ENCODE peak calls at places on chromosomes 6 and 20, in four cellular contexts. G, X, N and H are unnamed samples.

GRCh38 chr20:2283706-2284423 is 11.9 kb upstream of the TGM3 start:
- DNase-seq in G (no peak), N (peak; percentile 31), X (no peak), H (no peak)

GRCh38 chr6:112663705-112664104 is 316.6 kb downstream of the RFPL4B start:
- DNase-seq in X (no peak), N (no peak), G (no peak), H (no peak)

GRCh38 chr6:108966855-108967755 is 118.9 kb downstream of the ARMC2 start:
- DNase-seq in G (no peak), X (peak; percentile 67), N (peak; percentile 55), H (peak; percentile 77)

GRCh38 chr6:31871068-31871659 is 7.6 kb downstream of the SLC44A4 start:
- DNase-seq in X (no peak), G (no peak), N (peak; percentile 17), H (no peak)

GRCh38 chr20:63752411-63753101 is 13.0 kb downstream of the SLC2A4RG start:
- DNase-seq in G (no peak), N (no peak), X (no peak), H (peak; percentile 58)

GRCh38 chr6:79467716-79468115 is 69.5 kb downstream of the LCA5 start:
- DNase-seq in N (no peak), X (no peak), G (no peak), H (no peak)

GRCh38 chr20:38277691-38278090 is 17.2 kb upstream of the KIAA1755 start:
- DNase-seq in G (no peak), X (no peak), N (no peak), H (no peak)

GRCh38 chr20:54107181-54107580 is 36.8 kb upstream of the BCAS1 start:
- DNase-seq in G (no peak), N (no peak), X (no peak), H (no peak)

GRCh38 chr20:62940875-62941274 is 2.9 kb downstream of the GID8 start:
- DNase-seq in X (no peak), N (no peak), G (no peak), H (no peak)

GRCh38 chr20:49323622-49324238 is 45.9 kb upstream of the ZNFX1 start:
- DNase-seq in G (peak; percentile 40), N (peak; percentile 66), X (peak; percentile 19), H (no peak)

GRCh38 chr20:1879934-1880333 is 15.3 kb upstream of the SIRPA start:
- DNase-seq in N (no peak), X (no peak), G (no peak), H (no peak)

GRCh38 chr6:38552136-38552535 is 87.6 kb downstream of the BTBD9 start:
- DNase-seq in X (no peak), N (no peak), G (no peak), H (no peak)

GRCh38 chr6:124881898-124882579 is 80.2 kb upstream of the RNF217 start:
- DNase-seq in N (no peak), G (no peak), X (no peak), H (peak; percentile 78)

GRCh38 chr6:10511477-10511876 is 9.7 kb upstream of the GCNT2 start:
- DNase-seq in X (peak; percentile 35), G (no peak), N (peak; percentile 28), H (no peak)

GRCh38 chr20:62063981-62064787 is 1.5 kb downstream of the TAF4 start:
- DNase-seq in N (peak; percentile 69), G (no peak), X (peak; percentile 60), H (peak; percentile 76)

GRCh38 chr6:52973013-52973412 is 22.1 kb downstream of the GSTA4 start:
- DNase-seq in N (no peak), X (no peak), G (no peak), H (no peak)

GRCh38 chr6:141830530-141830929 is 302.2 kb upstream of the GJE1 start:
- DNase-seq in X (no peak), N (no peak), G (no peak), H (no peak)

GRCh38 chr6:85008311-85009015 is 244.1 kb upstream of the TBX18 start:
- DNase-seq in X (no peak), N (no peak), G (no peak), H (no peak)

GRCh38 chr6:12275084-12275483 is 15.1 kb upstream of the EDN1 start:
- DNase-seq in X (no peak), G (no peak), N (no peak), H (no peak)

GRCh38 chr6:127342296-127342945 is 988 bp downstream of the ECHDC1 start:
- DNase-seq in G (peak; percentile 34), X (no peak), N (peak; percentile 46), H (no peak)

GRCh38 chr20:32538526-32538918 is 46.6 kb downstream of the NOL4L start:
- DNase-seq in G (no peak), N (peak; percentile 67), X (no peak), H (peak; percentile 64)

GRCh38 chr6:41818271-41819054 is 31.0 kb downstream of the TOMM6 start:
- DNase-seq in X (no peak), G (no peak), N (no peak), H (no peak)

GRCh38 chr6:105068407-105068806 is 111.4 kb downstream of the POPDC3 start:
- DNase-seq in N (no peak), X (no peak), G (no peak), H (no peak)

GRCh38 chr6:154246723-154247118 is 109.9 kb downstream of the IPCEF1 start:
- DNase-seq in X (no peak), G (no peak), N (no peak), H (no peak)
- H3K4me1 ChIP-seq in X (peaks cover 32% of the 10 kb centered on the region), G (no peaks in the 10 kb centered on the region), N (no peaks in the 10 kb centered on the region), H (no peaks in the 10 kb centered on the region)

GRCh38 chr6:183668-184067 is 108.6 kb upstream of the DUSP22 start:
- DNase-seq in G (no peak), X (no peak), N (no peak), H (no peak)

GRCh38 chr6:181049-181654 is 111.1 kb upstream of the DUSP22 start:
- DNase-seq in N (no peak), X (no peak), G (no peak), H (no peak)

GRCh38 chr6:187252-187840 is 104.9 kb upstream of the DUSP22 start:
- DNase-seq in N (peak; percentile 39), G (no peak), X (no peak), H (no peak)

GRCh38 chr6:186221-186965 is 105.9 kb upstream of the DUSP22 start:
- DNase-seq in N (peak; percentile 26), X (no peak), G (no peak), H (no peak)

DNA sequence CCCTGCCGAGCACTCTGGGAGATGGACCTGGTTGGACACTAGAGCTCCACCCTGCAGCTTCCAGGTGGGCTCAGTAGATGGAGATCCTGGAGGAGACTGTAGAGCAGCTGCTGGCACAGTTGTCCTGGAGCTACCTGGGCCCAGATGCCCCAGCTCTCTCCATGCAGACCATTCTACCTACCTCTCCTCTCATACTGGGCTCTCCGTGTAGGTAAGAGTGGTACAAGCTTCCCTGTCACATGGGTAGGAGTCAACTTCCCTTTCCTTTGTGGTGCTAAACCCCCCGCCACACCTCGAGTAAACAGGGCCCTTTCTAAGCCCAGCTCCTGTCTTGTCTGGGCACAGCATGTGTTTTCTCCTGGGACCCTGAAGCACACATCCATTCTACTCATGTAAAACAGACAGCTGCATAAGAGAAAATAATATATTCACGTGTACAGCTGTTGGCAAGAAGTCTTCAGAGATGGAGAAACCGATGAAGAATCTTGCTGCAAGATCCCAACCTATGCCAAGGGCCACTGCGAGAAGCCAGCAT is 108.1 kb upstream of the DUSP22 start:
- DNase-seq in N (no peak), G (no peak), X (no peak), H (no peak)
- H3K4me3 ChIP-seq in N (no peak overlapping the region), G (no peak overlapping the region), X (no peak overlapping the region), H (no peak overlapping the region)

GRCh38 chr20:24134930-24135329 is 146.4 kb upstream of the GGTLC1 start:
- DNase-seq in X (no peak), G (no peak), N (no peak), H (no peak)

GRCh38 chr20:24135786-24136185 is 147.2 kb upstream of the GGTLC1 start:
- DNase-seq in N (no peak), X (no peak), G (no peak), H (no peak)

GRCh38 chr20:24136659-24137246 is 148.2 kb upstream of the GGTLC1 start:
- DNase-seq in N (no peak), X (no peak), G (no peak), H (no peak)

GRCh38 chr20:24132246-24132645 is 143.7 kb upstream of the GGTLC1 start:
- DNase-seq in G (no peak), N (no peak), X (no peak), H (no peak)

GRCh38 chr20:24134284-24134683 is 145.7 kb upstream of the GGTLC1 start:
- DNase-seq in G (peak; percentile 49), N (no peak), X (no peak), H (no peak)
- H3K4me1 ChIP-seq in G (peaks cover 6% of the 10 kb centered on the region), N (no peaks in the 10 kb centered on the region), X (no peaks in the 10 kb centered on the region), H (no peaks in the 10 kb centered on the region)

DNA sequence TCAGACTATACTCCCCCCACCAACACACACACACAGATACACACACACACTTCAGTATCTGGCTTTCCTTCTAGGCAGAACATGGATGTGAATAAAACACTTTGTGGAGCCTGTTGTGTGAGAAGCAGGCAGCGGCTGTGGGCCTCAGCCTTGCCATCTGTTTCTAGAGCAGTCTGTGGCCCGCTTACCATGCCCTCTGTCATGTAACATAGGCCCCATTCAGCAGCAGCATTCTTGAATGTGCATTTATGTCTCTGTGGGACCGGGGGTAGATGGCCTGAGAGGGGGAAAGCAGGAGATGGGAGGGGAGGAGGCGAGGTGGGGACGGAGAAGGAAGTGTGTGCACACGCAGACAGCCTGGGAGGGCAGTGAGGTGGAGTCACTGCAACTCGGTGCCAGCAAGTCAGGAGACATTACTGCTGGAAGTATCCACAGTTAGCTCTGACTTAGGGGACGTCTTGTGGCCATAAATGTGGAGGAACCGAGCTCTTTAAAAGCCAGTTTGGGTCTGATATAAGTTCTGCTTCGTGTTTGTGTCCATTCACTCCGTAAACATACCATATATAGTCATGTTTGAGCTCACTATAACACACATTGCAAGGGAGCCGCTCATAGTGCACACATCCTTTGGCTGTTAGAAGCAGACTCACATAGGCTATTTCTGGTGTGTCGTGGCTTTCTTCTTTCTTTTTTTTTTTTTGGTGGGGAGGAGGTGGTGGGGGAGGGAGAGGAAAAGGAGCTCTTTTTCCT is 38.5 kb downstream of the RREB1 start:
- DNase-seq in X (peak; percentile 56), G (peak; percentile 76), N (peak; percentile 56), H (peak; percentile 49)
- H3K4me3 ChIP-seq in X (no peak overlapping the region), G (no peak overlapping the region), N (no peak overlapping the region), H (no peak overlapping the region)